ENCODE peak calls at places on chromosomes 12 and 14, in eight cellular contexts. One of them, this sample, is unnamed.

GRCh38 chr12:89622115-89622514 is 86.5 kb downstream of the ATP2B1 start:
- DNase-seq in neural crest cell: no peak
- DNase-seq in GM20000: no peak
- DNase-seq in psoas muscle: no peak
- DNase-seq in nephron progenitor cell: no peak
- DNase-seq in HCT116: no peak
- DNase-seq in fibroblast of pulmonary artery: no peak
- DNase-seq in A549: no peak
- DNase-seq in this sample: peak

GRCh38 chr12:124609041-124609984 is 41.9 kb upstream of the NCOR2 start:
- DNase-seq in neural crest cell: no peak
- DNase-seq in GM20000: peak
- DNase-seq in psoas muscle: peak
- DNase-seq in nephron progenitor cell: no peak
- DNase-seq in HCT116: peak
- DNase-seq in fibroblast of pulmonary artery: peak
- DNase-seq in A549: peak
- DNase-seq in this sample: peak

GRCh38 chr12:89707992-89708792 is 446 bp downstream of the ATP2B1 start:
- DNase-seq in neural crest cell: peak
- DNase-seq in GM20000: peak
- DNase-seq in psoas muscle: peak
- DNase-seq in nephron progenitor cell: peak
- DNase-seq in HCT116: no peak
- DNase-seq in fibroblast of pulmonary artery: no peak
- DNase-seq in A549: peak
- DNase-seq in this sample: no peak

GRCh38 chr12:712172-712863 is 40.1 kb upstream of the WNK1 start:
- DNase-seq in neural crest cell: no peak
- DNase-seq in GM20000: no peak
- DNase-seq in psoas muscle: no peak
- DNase-seq in nephron progenitor cell: no peak
- DNase-seq in HCT116: no peak
- DNase-seq in fibroblast of pulmonary artery: no peak
- DNase-seq in A549: no peak
- DNase-seq in this sample: peak

GRCh38 chr14:88974991-88975835 is 150.8 kb downstream of the TTC8 start:
- DNase-seq in neural crest cell: no peak
- DNase-seq in GM20000: no peak
- DNase-seq in psoas muscle: no peak
- DNase-seq in nephron progenitor cell: no peak
- DNase-seq in HCT116: no peak
- DNase-seq in fibroblast of pulmonary artery: no peak
- DNase-seq in A549: no peak
- DNase-seq in this sample: no peak

GRCh38 chr14:61700104-61700886 is 5.0 kb downstream of the HIF1A start:
- DNase-seq in neural crest cell: no peak
- DNase-seq in GM20000: no peak
- DNase-seq in psoas muscle: no peak
- DNase-seq in nephron progenitor cell: no peak
- DNase-seq in HCT116: no peak
- DNase-seq in fibroblast of pulmonary artery: peak
- DNase-seq in A549: no peak
- DNase-seq in this sample: no peak

GRCh38 chr14:63435838-63436237 is 107.3 kb downstream of the PPP2R5E start:
- DNase-seq in neural crest cell: no peak
- DNase-seq in GM20000: no peak
- DNase-seq in psoas muscle: peak
- DNase-seq in nephron progenitor cell: no peak
- DNase-seq in HCT116: no peak
- DNase-seq in fibroblast of pulmonary artery: peak
- DNase-seq in A549: no peak
- DNase-seq in this sample: peak

GRCh38 chr14:26775765-26776577 is 178.1 kb upstream of the NOVA1 start:
- DNase-seq in neural crest cell: no peak
- DNase-seq in GM20000: no peak
- DNase-seq in psoas muscle: no peak
- DNase-seq in nephron progenitor cell: no peak
- DNase-seq in HCT116: no peak
- DNase-seq in fibroblast of pulmonary artery: peak
- DNase-seq in A549: no peak
- DNase-seq in this sample: no peak

GRCh38 chr12:71393625-71394024 is 46.0 kb upstream of the LGR5 start:
- DNase-seq in neural crest cell: no peak
- DNase-seq in GM20000: no peak
- DNase-seq in psoas muscle: no peak
- DNase-seq in nephron progenitor cell: no peak
- DNase-seq in HCT116: no peak
- DNase-seq in fibroblast of pulmonary artery: no peak
- DNase-seq in A549: no peak
- DNase-seq in this sample: no peak

GRCh38 chr12:75977952-75978671 is 53.5 kb downstream of the PHLDA1 start:
- DNase-seq in neural crest cell: peak
- DNase-seq in GM20000: peak
- DNase-seq in psoas muscle: no peak
- DNase-seq in nephron progenitor cell: peak
- DNase-seq in HCT116: peak
- DNase-seq in fibroblast of pulmonary artery: peak
- DNase-seq in A549: peak
- DNase-seq in this sample: peak

GRCh38 chr12:92488735-92489134 is 214.1 kb upstream of the PLEKHG7 start:
- DNase-seq in neural crest cell: no peak
- DNase-seq in GM20000: no peak
- DNase-seq in psoas muscle: no peak
- DNase-seq in nephron progenitor cell: no peak
- DNase-seq in HCT116: no peak
- DNase-seq in fibroblast of pulmonary artery: no peak
- DNase-seq in A549: no peak
- DNase-seq in this sample: no peak

GRCh38 chr12:32126720-32127119 is 20.1 kb downstream of the BICD1 start:
- DNase-seq in neural crest cell: no peak
- DNase-seq in GM20000: no peak
- DNase-seq in psoas muscle: no peak
- DNase-seq in nephron progenitor cell: no peak
- DNase-seq in HCT116: no peak
- DNase-seq in fibroblast of pulmonary artery: peak
- DNase-seq in A549: no peak
- DNase-seq in this sample: peak

GRCh38 chr12:52023182-52023975 is 16.6 kb downstream of the TAMALIN start:
- DNase-seq in neural crest cell: peak
- DNase-seq in GM20000: peak
- DNase-seq in psoas muscle: peak
- DNase-seq in nephron progenitor cell: peak
- DNase-seq in HCT116: peak
- DNase-seq in fibroblast of pulmonary artery: peak
- DNase-seq in A549: peak
- DNase-seq in this sample: no peak

GRCh38 chr14:97851438-97851995 is 1054.3 kb downstream of the VRK1 start:
- DNase-seq in neural crest cell: no peak
- DNase-seq in GM20000: no peak
- DNase-seq in psoas muscle: no peak
- DNase-seq in nephron progenitor cell: no peak
- DNase-seq in HCT116: no peak
- DNase-seq in fibroblast of pulmonary artery: no peak
- DNase-seq in A549: no peak
- DNase-seq in this sample: no peak

GRCh38 chr12:4307593-4308333 is 13.2 kb upstream of the TIGAR start:
- DNase-seq in neural crest cell: peak
- DNase-seq in GM20000: peak
- DNase-seq in psoas muscle: peak
- DNase-seq in nephron progenitor cell: peak
- DNase-seq in HCT116: peak
- DNase-seq in fibroblast of pulmonary artery: peak
- DNase-seq in A549: peak
- DNase-seq in this sample: peak

GRCh38 chr12:109582636-109583035 is 9.0 kb downstream of the MVK start:
- DNase-seq in neural crest cell: no peak
- DNase-seq in GM20000: no peak
- DNase-seq in psoas muscle: peak
- DNase-seq in nephron progenitor cell: no peak
- DNase-seq in HCT116: no peak
- DNase-seq in fibroblast of pulmonary artery: no peak
- DNase-seq in A549: no peak
- DNase-seq in this sample: no peak

GRCh38 chr12:19546611-19547162 is 107.4 kb downstream of the AEBP2 start:
- DNase-seq in neural crest cell: no peak
- DNase-seq in GM20000: no peak
- DNase-seq in psoas muscle: no peak
- DNase-seq in nephron progenitor cell: no peak
- DNase-seq in HCT116: no peak
- DNase-seq in fibroblast of pulmonary artery: peak
- DNase-seq in A549: no peak
- DNase-seq in this sample: no peak

GRCh38 chr14:76953196-76953945 is 75.1 kb downstream of the IRF2BPL start:
- DNase-seq in neural crest cell: no peak
- DNase-seq in GM20000: peak
- DNase-seq in psoas muscle: peak
- DNase-seq in nephron progenitor cell: no peak
- DNase-seq in HCT116: peak
- DNase-seq in fibroblast of pulmonary artery: peak
- DNase-seq in A549: peak
- DNase-seq in this sample: no peak

GRCh38 chr14:64891839-64892375 is 12.2 kb upstream of the SPTB start:
- DNase-seq in neural crest cell: no peak
- DNase-seq in GM20000: peak
- DNase-seq in psoas muscle: no peak
- DNase-seq in nephron progenitor cell: peak
- DNase-seq in HCT116: peak
- DNase-seq in fibroblast of pulmonary artery: peak
- DNase-seq in A549: peak
- DNase-seq in this sample: peak

GRCh38 chr14:63551338-63551737 is 8.2 kb upstream of the PPP2R5E start:
- DNase-seq in neural crest cell: no peak
- DNase-seq in GM20000: no peak
- DNase-seq in psoas muscle: no peak
- DNase-seq in nephron progenitor cell: no peak
- DNase-seq in HCT116: no peak
- DNase-seq in fibroblast of pulmonary artery: peak
- DNase-seq in A549: no peak
- DNase-seq in this sample: no peak

GRCh38 chr14:52059614-52060013 is 9.2 kb downstream of the NID2 start:
- DNase-seq in neural crest cell: no peak
- DNase-seq in GM20000: no peak
- DNase-seq in psoas muscle: no peak
- DNase-seq in nephron progenitor cell: no peak
- DNase-seq in HCT116: no peak
- DNase-seq in fibroblast of pulmonary artery: no peak
- DNase-seq in A549: no peak
- DNase-seq in this sample: no peak

DNA sequence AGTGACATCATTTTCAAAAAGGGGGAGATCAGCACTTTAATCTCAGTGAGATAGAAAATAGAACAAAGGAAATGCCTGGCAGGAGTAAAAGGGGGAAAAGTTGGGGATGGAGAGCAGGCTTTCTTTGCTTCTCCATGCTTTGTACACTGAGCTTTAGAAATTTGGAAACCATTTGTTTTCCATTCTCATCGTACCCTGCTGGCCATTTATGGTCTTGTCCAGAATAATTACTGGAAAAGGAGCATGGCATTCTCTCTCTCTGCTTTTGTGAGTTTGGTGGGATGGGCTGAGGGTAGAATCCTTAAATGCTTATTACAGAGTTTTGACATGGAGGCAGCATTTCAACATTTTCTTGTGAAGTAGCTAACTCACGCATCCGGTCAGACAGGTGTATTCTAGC is 104.4 kb upstream of the FLRT2 start:
- DNase-seq in neural crest cell: no peak
- DNase-seq in GM20000: no peak
- DNase-seq in psoas muscle: no peak
- DNase-seq in nephron progenitor cell: no peak
- DNase-seq in HCT116: no peak
- DNase-seq in fibroblast of pulmonary artery: no peak
- DNase-seq in A549: no peak
- DNase-seq in this sample: no peak
- TF ChIP-seq CTCF in neural crest cell: peak
- TF ChIP-seq CTCF in GM20000: no peak
- TF ChIP-seq CTCF in psoas muscle: no peak
- TF ChIP-seq CTCF in nephron progenitor cell: no peak
- TF ChIP-seq CTCF in HCT116: no peak
- TF ChIP-seq CTCF in fibroblast of pulmonary artery: no peak
- TF ChIP-seq CTCF in A549: no peak
- TF ChIP-seq CTCF in this sample: no peak

DNA sequence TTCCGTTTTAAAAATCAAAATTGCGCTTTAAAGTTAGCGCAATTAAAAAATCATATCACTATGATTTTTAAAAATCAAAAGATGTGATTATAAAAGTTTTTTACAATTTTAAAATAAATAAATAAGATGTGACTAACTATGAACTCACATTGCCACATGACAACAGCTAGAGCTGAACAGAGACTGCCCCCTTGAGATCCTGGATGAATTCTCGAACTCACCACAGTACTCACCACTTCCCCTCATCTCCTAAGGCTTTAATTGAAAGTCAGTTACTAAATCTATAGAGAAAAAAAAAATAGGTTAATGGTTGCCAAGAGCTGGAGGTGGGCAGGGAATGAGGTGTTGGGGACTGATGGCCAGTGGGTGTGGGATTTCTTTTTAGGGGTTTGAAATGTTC is 384.2 kb downstream of the ZFP36L1 start:
- DNase-seq in neural crest cell: no peak
- DNase-seq in GM20000: no peak
- DNase-seq in psoas muscle: no peak
- DNase-seq in nephron progenitor cell: no peak
- DNase-seq in HCT116: no peak
- DNase-seq in fibroblast of pulmonary artery: peak
- DNase-seq in A549: no peak
- DNase-seq in this sample: no peak
- TF ChIP-seq CTCF in neural crest cell: no peak
- TF ChIP-seq CTCF in GM20000: no peak
- TF ChIP-seq CTCF in psoas muscle: no peak
- TF ChIP-seq CTCF in nephron progenitor cell: no peak
- TF ChIP-seq CTCF in HCT116: no peak
- TF ChIP-seq CTCF in fibroblast of pulmonary artery: peak
- TF ChIP-seq CTCF in A549: no peak
- TF ChIP-seq CTCF in this sample: peak

GRCh38 chr12:132185698-132186097 is 41.4 kb downstream of the NOC4L start:
- DNase-seq in neural crest cell: no peak
- DNase-seq in GM20000: no peak
- DNase-seq in psoas muscle: no peak
- DNase-seq in nephron progenitor cell: no peak
- DNase-seq in HCT116: no peak
- DNase-seq in fibroblast of pulmonary artery: no peak
- DNase-seq in A549: no peak
- DNase-seq in this sample: no peak
- TF ChIP-seq CTCF in neural crest cell: no peak
- TF ChIP-seq CTCF in GM20000: no peak
- TF ChIP-seq CTCF in psoas muscle: no peak
- TF ChIP-seq CTCF in nephron progenitor cell: no peak
- TF ChIP-seq CTCF in HCT116: no peak
- TF ChIP-seq CTCF in fibroblast of pulmonary artery: no peak
- TF ChIP-seq CTCF in A549: no peak
- TF ChIP-seq CTCF in this sample: no peak

DNA sequence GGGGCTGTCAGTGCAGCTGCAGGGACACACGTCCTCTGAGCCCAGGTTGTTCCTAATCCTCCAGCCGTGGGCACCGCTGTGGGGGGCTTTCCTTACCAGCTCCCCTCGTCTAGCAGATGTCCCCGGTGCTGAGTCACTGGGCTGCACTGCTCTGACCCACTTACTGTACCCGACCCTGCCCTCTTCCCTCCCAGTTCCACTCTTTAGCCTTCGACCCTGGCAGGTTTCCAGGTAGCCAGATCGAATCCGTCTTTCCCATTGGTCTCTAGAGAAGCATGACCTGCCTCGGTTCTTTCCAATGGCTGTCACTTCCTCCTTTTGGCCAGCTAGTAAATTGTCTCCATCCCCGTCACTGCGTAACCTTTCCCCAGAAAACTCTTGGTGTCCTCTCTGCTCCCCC is 48.4 kb downstream of the ELK3 start:
- DNase-seq in neural crest cell: no peak
- DNase-seq in GM20000: no peak
- DNase-seq in psoas muscle: no peak
- DNase-seq in nephron progenitor cell: no peak
- DNase-seq in HCT116: no peak
- DNase-seq in fibroblast of pulmonary artery: no peak
- DNase-seq in A549: no peak
- DNase-seq in this sample: no peak
- TF ChIP-seq CTCF in neural crest cell: no peak
- TF ChIP-seq CTCF in GM20000: no peak
- TF ChIP-seq CTCF in psoas muscle: no peak
- TF ChIP-seq CTCF in nephron progenitor cell: no peak
- TF ChIP-seq CTCF in HCT116: no peak
- TF ChIP-seq CTCF in fibroblast of pulmonary artery: no peak
- TF ChIP-seq CTCF in A549: no peak
- TF ChIP-seq CTCF in this sample: no peak

This sample was measured in retinal pigment epithelial cell.